ENCODE peak calls at places on chromosomes 1 and 21, in seven cellular contexts. F is ascending aorta; C is psoas muscle; W is tibial nerve; M is sigmoid colon; J is CD4-positive, CD25-positive, alpha-beta regulatory T cell; Q is small intestine. V is an unnamed sample. For H3K4me1, the result is how much of the 10 kb centered on the place peaks cover.

GRCh38 chr1:186950547-186950946 is 121.8 kb downstream of the PLA2G4A start:
- DNase-seq in F (no peak), C (no peak), W (no peak), M (no peak), J (no peak), Q (no peak), V (no peak)

GRCh38 chr1:75616436-75617433 is 5.8 kb upstream of the SLC44A5 start:
- DNase-seq in F (no peak), C (peak), W (no peak), M (no peak), J (no peak), Q (no peak), V (no peak)

GRCh38 chr1:77282866-77283539 is 1.2 kb downstream of the AK5 start:
- DNase-seq in F (no peak), C (no peak), W (no peak), M (no peak), J (no peak), Q (no peak), V (no peak)

GRCh38 chr1:228367798-228368791 is 38.5 kb downstream of the TRIM11 start:
- DNase-seq in F (no peak), C (peak), W (no peak), M (peak), J (no peak), Q (no peak), V (no peak)

GRCh38 chr1:199854681-199855321 is 172.7 kb upstream of the NR5A2 start:
- DNase-seq in F (no peak), C (no peak), W (no peak), M (no peak), J (no peak), Q (no peak), V (no peak)

GRCh38 chr1:61436491-61437120 is 288.3 kb downstream of the TM2D1 start:
- DNase-seq in F (no peak), C (no peak), W (no peak), M (no peak), J (no peak), Q (peak), V (no peak)

GRCh38 chr1:70075751-70076150 is 129.6 kb downstream of the LRRC40 start:
- DNase-seq in F (no peak), C (no peak), W (no peak), M (no peak), J (no peak), Q (no peak), V (no peak)

GRCh38 chr1:193060938-193061337 is 1.5 kb downstream of the RO60 start:
- DNase-seq in F (no peak), C (no peak), W (no peak), M (no peak), J (no peak), Q (peak), V (no peak)

GRCh38 chr1:223320959-223321358 is 43.0 kb downstream of the SUSD4 start:
- DNase-seq in F (no peak), C (no peak), W (no peak), M (no peak), J (no peak), Q (no peak), V (no peak)

GRCh38 chr1:12073796-12074195 is 10.7 kb downstream of the TNFRSF8 start:
- DNase-seq in F (no peak), C (peak), W (no peak), M (no peak), J (no peak), Q (no peak), V (no peak)
- H3K4me1 ChIP-seq in F (under half), C (under half), W (under half), M (under half), J (under half), Q (under half), V (under half)

DNA sequence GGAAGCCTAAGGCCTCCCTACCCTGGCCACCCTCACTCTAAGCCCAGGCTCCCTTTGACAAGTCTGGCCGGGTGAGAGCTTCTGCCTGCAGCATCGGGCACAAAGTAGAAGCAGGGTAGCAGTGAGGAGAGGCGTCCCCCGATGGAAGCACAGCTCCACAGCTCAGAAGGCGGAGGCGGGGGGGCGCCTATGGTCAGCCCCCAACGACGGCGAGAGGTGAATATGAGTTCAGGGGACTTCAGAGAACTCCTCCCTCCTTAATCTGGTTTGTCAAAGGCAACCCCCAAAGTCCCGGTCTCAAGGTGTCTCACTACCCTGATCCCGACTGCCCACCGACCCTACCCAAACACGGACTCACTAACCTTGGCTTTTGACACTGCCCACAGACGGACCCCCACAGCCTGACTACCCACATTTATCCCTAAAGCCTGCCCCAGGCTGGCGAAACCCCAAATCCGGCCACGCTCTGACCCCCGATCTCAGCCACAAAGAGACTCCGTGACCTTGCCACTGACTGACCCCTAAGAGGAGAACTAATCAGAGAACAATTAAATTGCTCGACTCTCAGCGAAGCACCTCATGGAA is 5.3 kb downstream of the ID3 start:
- DNase-seq in F (no peak), C (no peak), W (no peak), M (no peak), J (no peak), Q (no peak), V (no peak)
- H3K4me3 ChIP-seq in F (peak), C (peak), W (peak), M (no peak), J (peak), Q (peak), V (peak)

GRCh38 chr21:39077816-39078215 is 105.4 kb downstream of the PSMG1 start:
- DNase-seq in F (peak), C (no peak), W (no peak), M (no peak), J (no peak), Q (no peak), V (no peak)

GRCh38 chr21:39080366-39080765 is 102.9 kb downstream of the PSMG1 start:
- DNase-seq in F (peak), C (no peak), W (no peak), M (no peak), J (no peak), Q (no peak), V (no peak)

GRCh38 chr21:39078322-39079065 is 104.8 kb downstream of the PSMG1 start:
- DNase-seq in F (peak), C (no peak), W (no peak), M (no peak), J (no peak), Q (no peak), V (no peak)

GRCh38 chr21:39082656-39083376 is 100.4 kb downstream of the PSMG1 start:
- DNase-seq in F (peak), C (no peak), W (no peak), M (no peak), J (no peak), Q (peak), V (peak)

GRCh38 chr21:39079617-39080016 is 103.6 kb downstream of the PSMG1 start:
- DNase-seq in F (peak), C (peak), W (peak), M (peak), J (no peak), Q (no peak), V (no peak)
- H3K4me1 ChIP-seq in F (under half), C (under half), W (under half), M (under half), J (under half), Q (under half), V (under half)

DNA sequence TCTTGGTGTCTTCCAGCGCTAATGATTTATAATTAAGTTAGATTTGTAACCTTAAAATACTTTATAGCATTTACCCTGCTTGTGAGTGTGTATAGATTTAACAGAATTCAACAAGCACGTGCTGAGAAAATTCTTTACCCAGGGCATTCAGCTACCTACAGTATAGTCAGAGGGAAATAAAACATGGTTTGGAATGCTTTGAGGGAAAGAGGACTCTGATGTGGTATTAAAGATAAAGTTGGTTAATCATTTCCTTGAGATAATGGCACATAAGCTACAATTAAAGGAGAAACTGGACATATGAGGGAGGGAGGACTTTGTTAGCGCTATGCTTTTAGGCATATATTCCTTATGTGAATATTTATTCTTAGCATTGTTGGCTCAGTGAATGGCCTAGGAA is 26.4 kb upstream of the IL12RB2 start:
- DNase-seq in F (no peak), C (no peak), W (no peak), M (no peak), J (no peak), Q (peak), V (no peak)
- H3K4me3 ChIP-seq in F (no peak), C (no peak), W (no peak), M (no peak), J (no peak), Q (no peak), V (no peak)

DNA sequence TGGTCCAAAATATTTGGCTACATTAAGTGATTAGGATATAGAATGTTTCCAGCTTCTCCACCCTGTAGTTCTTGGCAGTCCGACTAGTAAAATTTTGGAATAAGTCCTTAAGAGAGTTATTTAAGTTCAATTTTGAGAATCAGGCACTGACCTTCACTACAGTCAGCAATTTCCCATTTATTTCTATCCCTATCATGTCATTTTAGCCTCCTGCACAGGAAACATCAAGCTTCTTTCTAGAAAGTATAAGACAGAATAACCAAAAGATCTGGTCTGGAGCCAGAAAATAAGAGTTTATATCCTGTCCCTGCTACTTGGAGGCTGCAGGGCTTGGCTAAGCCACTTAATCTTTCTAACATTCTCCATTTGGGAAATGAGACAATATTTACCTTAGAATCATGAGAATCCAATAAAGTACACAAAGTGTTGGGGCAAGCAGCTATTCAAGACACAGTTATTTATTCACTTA is 162.2 kb downstream of the DPYD start:
- DNase-seq in F (no peak), C (no peak), W (no peak), M (no peak), J (no peak), Q (no peak), V (no peak)
- H3K4me1 ChIP-seq in F (under half), C (under half), W (under half), M (under half), J (under half), Q (under half), V (under half)